ENCODE peak calls at places on chromosome 15, in nine cellular contexts. T is left ventricle myocardium inferior; P is CD8-positive, alpha-beta memory T cell; L is GM23338; A is transverse colon; V is uterus; Y is psoas muscle; J is pancreas; G is endodermal cell. O is an unnamed sample.
A peak's percentile ranks its signal among the peaks of the same experiment; 100 is the strongest.

GRCh38 chr15:66595937-66596545 is 30.2 kb upstream of the LCTL start:
- DNase-seq in P (no peak), Y (no peak), A (no peak), G (no peak), T (no peak), V (no peak), L (no peak), J (no peak), O (no peak)

GRCh38 chr15:83835384-83836010 is 181.6 kb downstream of the ADAMTSL3 start:
- DNase-seq in G (no peak), V (no peak), J (no peak), L (no peak), T (no peak), P (no peak), Y (no peak), A (no peak), O (no peak)

GRCh38 chr15:60575995-60576394 is 97.1 kb upstream of the ICE2 start:
- DNase-seq in V (no peak), J (no peak), A (no peak), L (no peak), T (no peak), Y (no peak), P (no peak), G (no peak), O (no peak)

GRCh38 chr15:62912808-62913207 is 129.7 kb upstream of the TPM1 start:
- DNase-seq in G (peak; percentile 71), T (no peak), A (no peak), Y (no peak), L (peak; percentile 62), J (no peak), V (no peak), P (no peak), O (no peak)

GRCh38 chr15:68407886-68408500 is 24.0 kb downstream of the ITGA11 start:
- DNase-seq in Y (no peak), T (no peak), P (no peak), V (no peak), L (no peak), J (no peak), A (no peak), G (peak; percentile 42), O (no peak)

GRCh38 chr15:56775632-56776031 is 42.3 kb upstream of the ZNF280D start:
- DNase-seq in G (no peak), Y (no peak), V (no peak), A (no peak), P (no peak), L (no peak), J (no peak), T (no peak), O (no peak)

GRCh38 chr15:70879386-70879785 is 12.8 kb downstream of the THAP10 start:
- DNase-seq in P (no peak), J (no peak), A (no peak), T (no peak), L (no peak), G (no peak), Y (no peak), V (no peak), O (no peak)

GRCh38 chr15:40439461-40440299 is 1.1 kb upstream of the BAHD1 start:
- DNase-seq in T (peak; percentile 42), V (peak; percentile 57), P (no peak), L (peak; percentile 94), J (peak; percentile 59), Y (peak; percentile 62), A (peak; percentile 68), G (peak; percentile 89), O (no peak)

GRCh38 chr15:92848852-92849598 is 51.1 kb upstream of the CHD2 start:
- DNase-seq in Y (no peak), J (no peak), P (no peak), L (no peak), A (no peak), G (no peak), V (no peak), T (no peak), O (no peak)

DNA sequence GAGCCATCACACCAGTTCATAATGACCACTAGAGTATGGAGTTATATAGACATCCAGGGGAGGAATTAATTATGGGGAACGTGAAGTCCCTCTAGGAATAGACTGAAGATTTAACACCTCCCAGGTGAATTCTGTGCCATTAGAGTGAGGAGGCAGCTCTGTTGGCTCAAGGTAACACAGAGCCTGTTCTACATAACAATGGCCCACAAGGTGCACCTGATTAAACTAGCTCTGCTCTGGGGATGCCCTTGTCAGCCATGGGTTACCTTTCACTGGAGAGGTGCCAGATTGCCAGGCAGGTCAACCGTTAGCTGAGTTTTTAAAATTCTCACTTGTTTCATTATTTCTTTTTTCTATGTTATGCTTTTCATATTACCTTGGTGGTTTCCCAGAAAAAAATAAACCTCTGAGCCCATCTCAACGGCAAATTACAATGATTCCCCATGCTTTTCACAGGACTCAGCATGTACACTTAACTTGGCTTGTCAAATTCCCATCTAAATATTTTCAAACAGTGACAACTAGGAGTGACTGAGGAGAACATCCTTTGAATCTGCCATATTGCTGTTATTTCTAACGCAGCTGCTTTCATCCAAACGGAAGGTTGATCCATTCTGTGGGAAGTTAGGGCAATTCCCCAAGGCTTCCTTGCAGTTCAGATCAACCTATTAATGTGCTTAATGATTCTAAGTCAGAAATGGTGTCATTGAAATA is 512.9 kb downstream of the MCTP2 start:
- DNase-seq in A (no peak), T (no peak), G (peak; percentile 67), V (no peak), L (peak; percentile 73), P (no peak), Y (no peak), J (no peak), O (no peak)
- H3K27ac ChIP-seq in A (no peak overlapping the region), T (no peak overlapping the region), G (no peak overlapping the region), V (no peak overlapping the region), L (no peak overlapping the region), P (no peak overlapping the region), Y (no peak overlapping the region), J (no peak overlapping the region), O (no peak overlapping the region)

GRCh38 chr15:65363766-65364165 is 14.0 kb downstream of the IGDCC3 start:
- DNase-seq in J (no peak), G (peak; percentile 51), T (no peak), Y (no peak), P (no peak), A (no peak), L (no peak), V (no peak), O (no peak)

GRCh38 chr15:65361708-65362459 is 15.9 kb downstream of the IGDCC3 start:
- DNase-seq in Y (no peak), P (no peak), J (no peak), L (peak; percentile 81), V (no peak), T (no peak), A (no peak), G (peak; percentile 48), O (no peak)

GRCh38 chr15:65362491-65362890 is 15.3 kb downstream of the IGDCC3 start:
- DNase-seq in G (peak; percentile 36), A (no peak), J (no peak), P (no peak), Y (no peak), V (no peak), L (no peak), T (no peak), O (no peak)

GRCh38 chr15:65365229-65365628 is 12.6 kb downstream of the IGDCC3 start:
- DNase-seq in Y (no peak), A (no peak), T (no peak), P (no peak), J (no peak), V (no peak), L (peak; percentile 75), G (peak; percentile 81), O (no peak)

DNA sequence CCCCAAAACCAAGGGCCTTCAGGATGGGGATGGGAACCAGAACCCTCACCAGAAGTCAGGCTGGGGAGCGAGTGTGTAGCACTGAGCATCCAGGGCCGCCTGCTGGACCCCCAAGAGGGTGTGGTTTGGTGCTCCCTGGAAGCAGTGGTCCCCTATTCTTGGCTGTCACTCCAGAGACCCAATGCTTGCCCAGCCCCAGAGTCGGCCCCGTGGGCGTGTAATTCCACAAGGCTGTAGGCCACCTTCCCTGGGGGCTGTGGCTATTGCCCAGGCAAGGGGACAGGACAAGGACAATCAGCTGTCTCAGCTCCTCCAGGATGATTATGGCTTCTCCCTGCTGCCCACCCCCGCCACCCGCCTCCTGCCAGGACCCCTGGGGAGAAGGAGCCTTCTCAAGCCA is 14.5 kb downstream of the IGDCC3 start:
- DNase-seq in L (no peak), A (no peak), Y (no peak), V (no peak), T (no peak), P (no peak), G (peak; percentile 48), J (no peak), O (no peak)
- H3K4me1 ChIP-seq in L (peaks cover 65% of the 10 kb centered on the region), A (no peaks in the 10 kb centered on the region), Y (no peaks in the 10 kb centered on the region), V (no peaks in the 10 kb centered on the region), T (peaks cover 2% of the 10 kb centered on the region), P (no peaks in the 10 kb centered on the region), G (peaks cover 6% of the 10 kb centered on the region), J (no peaks in the 10 kb centered on the region), O (no peaks in the 10 kb centered on the region)

GRCh38 chr15:41565702-41566101 is 6.7 kb downstream of the TYRO3 start:
- DNase-seq in Y (no peak), J (no peak), L (no peak), V (no peak), P (no peak), T (no peak), A (no peak), G (no peak), O (no peak)

GRCh38 chr15:41567870-41568269 is 8.9 kb downstream of the TYRO3 start:
- DNase-seq in A (no peak), T (no peak), L (peak; percentile 78), P (no peak), V (no peak), G (peak; percentile 83), Y (no peak), J (no peak), O (no peak)

GRCh38 chr15:41564960-41565502 is 6.0 kb downstream of the TYRO3 start:
- DNase-seq in J (no peak), L (no peak), P (no peak), V (no peak), A (no peak), T (no peak), G (no peak), Y (no peak), O (no peak)

GRCh38 chr15:41567261-41567660 is 8.2 kb downstream of the TYRO3 start:
- DNase-seq in G (no peak), J (no peak), Y (no peak), L (no peak), A (no peak), V (no peak), T (no peak), P (no peak), O (no peak)

GRCh38 chr15:41566121-41566885 is 7.3 kb downstream of the TYRO3 start:
- DNase-seq in P (no peak), L (no peak), A (no peak), T (no peak), V (no peak), J (no peak), G (no peak), Y (no peak), O (no peak)
- H3K27ac ChIP-seq in P (no peak overlapping the region), L (peak overlapping the region; percentile 97), A (no peak overlapping the region), T (no peak overlapping the region), V (no peak overlapping the region), J (no peak overlapping the region), G (no peak overlapping the region), Y (no peak overlapping the region), O (no peak overlapping the region)

DNA sequence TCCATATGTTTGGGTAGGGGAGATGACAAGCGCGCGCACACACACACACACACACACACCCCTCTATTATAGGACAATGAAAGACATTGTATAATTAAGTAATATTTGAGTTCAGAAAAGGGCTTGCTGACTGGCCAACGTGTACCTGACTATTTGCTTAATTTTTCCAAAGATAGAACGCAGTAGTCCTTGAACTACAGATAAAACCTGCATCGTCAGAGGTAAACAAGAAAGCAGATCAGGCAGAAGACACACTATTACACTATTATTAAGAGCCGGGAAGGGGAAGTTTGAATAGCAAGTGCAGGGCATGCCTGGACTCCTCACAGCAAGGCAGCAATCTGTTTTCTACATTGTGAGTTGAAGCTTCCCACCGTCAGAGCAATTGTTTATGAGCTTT is 427.6 kb downstream of the GABRG3 start:
- DNase-seq in L (no peak), G (no peak), T (no peak), V (no peak), Y (no peak), A (no peak), P (no peak), J (no peak), O (no peak)
- H3K4me1 ChIP-seq in L (peaks cover 15% of the 10 kb centered on the region), G (no peaks in the 10 kb centered on the region), T (no peaks in the 10 kb centered on the region), V (no peaks in the 10 kb centered on the region), Y (no peaks in the 10 kb centered on the region), A (no peaks in the 10 kb centered on the region), P (no peaks in the 10 kb centered on the region), J (no peaks in the 10 kb centered on the region), O (no peaks in the 10 kb centered on the region)